ENCODE peak calls at places on chromosome 16, in seven cellular contexts. L is mesothelial cell of epicardium, Y is MCF 10A, I is kidney tubule cell, U is AG08396, H is NCI-H1048, K is cardiac muscle cell. R is an unnamed sample.

GRCh38 chr16:11915644-11916523 is at the start of gene GSPT1:
- DNase-seq in I (peak; percentile 99), Y (peak; percentile 98), K (peak; percentile 99), U (peak; percentile 96), H (peak; percentile 83), L (peak; percentile 97), R (peak; percentile 99)

GRCh38 chr16:4328580-4329353 is 12.9 kb downstream of the GLIS2 start:
- DNase-seq in I (peak; percentile 55), H (no peak), K (no peak), U (no peak), L (no peak), Y (no peak), R (no peak)

GRCh38 chr16:86303787-86304685 is 206.3 kb upstream of the FOXF1 start:
- DNase-seq in L (no peak), U (peak; percentile 47), Y (no peak), H (no peak), K (no peak), I (no peak), R (no peak)

GRCh38 chr16:81170824-81171223 is 67.7 kb upstream of the BCO1 start:
- DNase-seq in H (no peak), L (no peak), K (no peak), I (no peak), Y (no peak), U (no peak), R (no peak)

GRCh38 chr16:81532491-81533174 is 88.0 kb downstream of the CMIP start:
- DNase-seq in U (no peak), H (no peak), K (no peak), I (peak; percentile 99), Y (no peak), L (no peak), R (no peak)

GRCh38 chr16:77729951-77730350 is 7.6 kb downstream of the NUDT7 start:
- DNase-seq in I (no peak), U (no peak), L (no peak), K (no peak), Y (no peak), H (no peak), R (no peak)

GRCh38 chr16:30112197-30113030 is 923 bp downstream of the GDPD3 start:
- DNase-seq in I (peak; percentile 62), Y (peak; percentile 79), K (peak; percentile 75), L (no peak), H (no peak), U (peak; percentile 77), R (peak; percentile 36)

GRCh38 chr16:88619859-88620655 is 18.3 kb upstream of the IL17C start:
- DNase-seq in U (peak; percentile 92), H (no peak), I (no peak), K (no peak), Y (no peak), L (no peak), R (no peak)

GRCh38 chr16:85137323-85138072 is 25.2 kb upstream of the CIBAR2 start:
- DNase-seq in L (no peak), K (peak; percentile 98), Y (peak; percentile 85), H (no peak), I (peak; percentile 49), U (peak; percentile 93), R (no peak)

GRCh38 chr16:23286131-23286532 is 16.0 kb upstream of the SCNN1B start:
- DNase-seq in U (peak; percentile 29), L (no peak), I (peak; percentile 91), H (no peak), K (no peak), Y (peak; percentile 68), R (no peak)

GRCh38 chr16:68074850-68075249 is 10.3 kb upstream of the NFATC3 start:
- DNase-seq in H (no peak), Y (no peak), I (no peak), L (no peak), U (no peak), K (no peak), R (no peak)

GRCh38 chr16:72939247-72939646 is 108.7 kb downstream of the ZFHX3 start:
- DNase-seq in U (peak; percentile 78), H (no peak), K (peak; percentile 76), Y (peak; percentile 33), I (no peak), L (no peak), R (no peak)

GRCh38 chr16:21611546-21612384 is 12.4 kb downstream of the METTL9 start:
- DNase-seq in K (peak; percentile 38), L (no peak), Y (peak; percentile 47), U (no peak), H (no peak), I (no peak), R (no peak)

GRCh38 chr16:71297252-71297651 is 8.1 kb upstream of the CMTR2 start:
- DNase-seq in Y (no peak), U (no peak), L (no peak), K (peak; percentile 14), I (no peak), H (no peak), R (no peak)

GRCh38 chr16:88798772-88799455 is 4.7 kb upstream of the CDT1 start:
- DNase-seq in Y (no peak), H (no peak), U (no peak), K (no peak), L (no peak), I (no peak), R (no peak)

GRCh38 chr16:12257926-12258561 is 281.5 kb downstream of the SNX29 start:
- DNase-seq in Y (no peak), K (no peak), I (no peak), L (no peak), U (no peak), H (no peak), R (peak; percentile 89)

GRCh38 chr16:24685539-24686432 is 43.7 kb upstream of the TNRC6A start:
- DNase-seq in H (no peak), K (peak; percentile 93), L (peak; percentile 51), I (peak; percentile 84), U (peak; percentile 75), Y (no peak), R (no peak)

GRCh38 chr16:3655030-3655790 is 719 bp downstream of the DNASE1 start:
- DNase-seq in K (no peak), U (no peak), L (no peak), H (no peak), I (no peak), Y (no peak), R (no peak)

GRCh38 chr16:74462361-74462760 is 41.1 kb upstream of the CLEC18B start:
- DNase-seq in U (no peak), Y (peak; percentile 75), H (no peak), K (no peak), L (no peak), I (peak; percentile 86), R (no peak)

GRCh38 chr16:83044589-83044988 is 417.8 kb downstream of the CDH13 start:
- DNase-seq in H (no peak), K (no peak), I (no peak), L (no peak), U (no peak), Y (no peak), R (no peak)

GRCh38 chr16:82888616-82889015 is 261.8 kb downstream of the CDH13 start:
- DNase-seq in L (no peak), H (no peak), I (no peak), K (peak; percentile 46), Y (peak; percentile 2), U (no peak), R (no peak)

GRCh38 chr16:56382901-56383355 is 42.4 kb downstream of the AMFR start:
- DNase-seq in I (peak; percentile 86), Y (peak; percentile 86), K (peak; percentile 26), H (no peak), L (no peak), U (peak; percentile 32), R (no peak)

GRCh38 chr16:86784267-86784626 is 205.9 kb downstream of the FOXL1 start:
- DNase-seq in H (no peak), I (no peak), U (no peak), L (no peak), Y (no peak), K (no peak), R (no peak)

GRCh38 chr16:83400234-83400633 is 407.5 kb upstream of the HSBP1 start:
- DNase-seq in K (peak; percentile 12), I (no peak), H (no peak), L (no peak), Y (peak; percentile 8), U (no peak), R (no peak)

GRCh38 chr16:46974352-46974751 is 878 bp upstream of the DNAJA2 start:
- DNase-seq in L (no peak), U (peak; percentile 12), Y (peak; percentile 23), K (peak; percentile 8), I (peak; percentile 24), H (no peak), R (peak; percentile 2)

GRCh38 chr16:57134982-57135381 is 42.6 kb downstream of the CPNE2 start:
- DNase-seq in K (no peak), I (peak; percentile 3), Y (no peak), H (no peak), U (no peak), L (no peak), R (no peak)

GRCh38 chr16:48720266-48720665 is 110.3 kb upstream of the N4BP1 start:
- DNase-seq in I (no peak), U (peak; percentile 8), L (no peak), K (no peak), Y (peak; percentile 52), H (no peak), R (no peak)

R was measured in NCI-H345.